ENCODE peak calls at places on chromosome 22, in five cellular contexts. P is H1, K is neuronal stem cell, R is H9, I is mesenchymal stem cell. F is an unnamed sample.

GRCh38 chr22:29947410-29948387 is 64.7 kb downstream of the MTMR3 start:
- DNase-seq in P (no peak), K (no peak), R (no peak), I (no peak), F (no peak)

GRCh38 chr22:48568736-48569330 is 1258.8 kb downstream of the BRD1 start:
- DNase-seq in P (no peak), K (no peak), R (no peak), I (no peak), F (no peak)

GRCh38 chr22:48366591-48366990 is 1461.1 kb downstream of the BRD1 start:
- DNase-seq in P (peak), K (no peak), R (no peak), I (no peak), F (no peak)

GRCh38 chr22:42190274-42190673 is 59.7 kb upstream of the CYP2D6 start:
- DNase-seq in P (no peak), K (no peak), R (no peak), I (no peak), F (peak)

GRCh38 chr22:19903031-19903430 is 38.5 kb upstream of the COMT start:
- DNase-seq in P (no peak), K (no peak), R (peak), I (no peak), F (no peak)

GRCh38 chr22:37519268-37520195 is at the start of gene CARD10:
- DNase-seq in P (peak), K (peak), R (no peak), I (no peak), F (no peak)

GRCh38 chr22:46515208-46516111 is 22.0 kb downstream of the CELSR1 start:
- DNase-seq in P (no peak), K (no peak), R (no peak), I (peak), F (no peak)

GRCh38 chr22:42946551-42947198 is 68.3 kb downstream of the PACSIN2 start:
- DNase-seq in P (no peak), K (no peak), R (peak), I (no peak), F (no peak)

GRCh38 chr22:37223965-37224551 is 11.8 kb upstream of the SSTR3 start:
- DNase-seq in P (no peak), K (no peak), R (no peak), I (no peak), F (no peak)

GRCh38 chr22:44357962-44358553 is 45.3 kb upstream of the SHISAL1 start:
- DNase-seq in P (no peak), K (no peak), R (no peak), I (peak), F (no peak)

GRCh38 chr22:46976598-46976997 is 214.1 kb downstream of the TBC1D22A start:
- DNase-seq in P (no peak), K (no peak), R (no peak), I (no peak), F (no peak)

GRCh38 chr22:24594569-24595120 is 1.8 kb upstream of the LRRC75B start:
- DNase-seq in P (no peak), K (no peak), R (no peak), I (no peak), F (no peak)

GRCh38 chr22:43293661-43294392 is 49.3 kb downstream of the SCUBE1 start:
- DNase-seq in P (no peak), K (no peak), R (no peak), I (peak), F (peak)

GRCh38 chr22:38218661-38219331 is 17.0 kb downstream of the MAFF start:
- DNase-seq in P (peak), K (no peak), R (peak), I (peak), F (peak)

GRCh38 chr22:46797355-46797754 is 34.9 kb downstream of the TBC1D22A start:
- DNase-seq in P (no peak), K (no peak), R (no peak), I (peak), F (peak)

GRCh38 chr22:44730034-44730433 is 22.3 kb upstream of the ARHGAP8 start:
- DNase-seq in P (peak), K (no peak), R (no peak), I (no peak), F (no peak)

GRCh38 chr22:39482768-39483167 is 19.3 kb upstream of the MIEF1 start:
- DNase-seq in P (no peak), K (no peak), R (no peak), I (peak), F (no peak)

GRCh38 chr22:23302171-23303002 is 122.1 kb downstream of the BCR start:
- DNase-seq in P (no peak), K (no peak), R (no peak), I (peak), F (no peak)

GRCh38 chr22:42343136-42343484 is 72.7 kb upstream of the TCF20 start:
- DNase-seq in P (no peak), K (no peak), R (no peak), I (no peak), F (no peak)

GRCh38 chr22:23158516-23159286 is 13.4 kb downstream of the RAB36 start:
- DNase-seq in P (no peak), K (no peak), R (no peak), I (no peak), F (no peak)

GRCh38 chr22:31045900-31046587 is 35.1 kb upstream of the SMTN start:
- DNase-seq in P (no peak), K (no peak), R (no peak), I (peak), F (no peak)
- H3K4ac ChIP-seq in P (no peak), K (no peak), R (no peak), I (peak), F (no peak)

DNA sequence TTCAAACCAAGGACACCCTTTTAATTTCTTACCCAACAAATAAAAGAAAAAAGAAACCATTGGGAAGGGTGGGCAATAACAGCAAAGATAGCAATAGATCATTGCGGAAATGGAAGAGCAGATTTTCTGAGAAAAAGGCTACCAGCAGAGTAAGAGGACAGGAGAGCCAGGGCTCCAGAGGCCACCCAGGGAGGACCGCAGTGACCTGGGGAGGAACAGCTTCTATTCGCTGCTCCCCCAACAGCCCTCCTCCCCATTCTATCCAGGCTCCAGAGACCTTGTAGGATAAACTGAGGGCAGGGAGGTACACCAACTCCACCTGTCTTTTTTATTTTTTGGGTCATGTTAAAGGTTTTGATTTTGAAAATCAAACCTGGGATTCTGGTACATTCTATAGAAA is 59.8 kb downstream of the SYN3 start:
- DNase-seq in P (peak), K (no peak), R (no peak), I (no peak), F (no peak)
- H2BK12ac ChIP-seq in P (no peak), K (no peak), R (no peak), I (no peak), F (no peak)

GRCh38 chr22:50327711-50328019 is 853 bp upstream of the DENND6B start:
- DNase-seq in P (no peak), K (no peak), R (no peak), I (no peak), F (no peak)
- H4K91ac ChIP-seq in P (no peak), K (peak), R (no peak), I (peak), F (peak)

DNA sequence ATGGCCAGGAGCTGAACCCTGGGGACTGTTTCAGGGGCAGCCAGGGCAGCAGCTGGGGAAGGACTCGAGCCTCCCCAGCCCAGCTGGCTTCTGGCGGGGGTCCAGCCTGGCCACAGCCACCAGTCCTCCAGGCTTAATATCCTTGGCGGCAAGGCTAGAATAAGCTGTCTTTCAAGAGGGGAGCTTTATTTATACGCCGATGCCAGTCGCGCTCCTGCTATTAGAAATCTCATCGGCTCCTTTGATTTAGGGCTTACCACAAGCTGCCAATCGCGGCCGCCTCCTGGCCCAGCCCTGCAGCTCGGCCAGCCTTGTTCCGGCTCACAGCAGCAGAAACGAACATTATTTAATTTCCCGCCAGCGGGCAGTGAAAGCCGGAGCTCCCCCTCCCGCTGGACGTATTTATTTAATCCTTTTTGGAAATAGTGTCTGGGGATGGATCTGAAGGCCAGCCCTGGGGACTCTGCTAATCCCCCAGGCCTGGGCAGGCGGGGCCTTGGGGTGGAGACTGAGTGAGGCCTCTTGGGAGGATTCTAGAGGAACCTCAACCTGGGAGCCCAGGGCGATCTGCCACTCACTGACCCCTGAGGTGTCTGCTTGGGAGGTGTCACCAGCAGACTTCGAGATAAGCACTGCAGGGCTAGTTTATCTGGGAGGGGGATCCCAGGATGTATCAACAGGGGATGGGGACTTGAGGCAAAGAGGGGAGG is 363.1 kb downstream of the MN1 start:
- DNase-seq in P (no peak), K (peak), R (no peak), I (no peak), F (no peak)
- H3K4ac ChIP-seq in P (no peak), K (no peak), R (no peak), I (no peak), F (no peak)

GRCh38 chr22:34845391-34845790 is 220.6 kb upstream of the ISX start:
- DNase-seq in P (no peak), K (no peak), R (no peak), I (no peak), F (no peak)
- H2BK12ac ChIP-seq in P (no peak), K (no peak), R (no peak), I (no peak), F (no peak)